ENCODE peak calls at places on chromosomes 3 and 15, in seven cellular contexts. One of them, this sample, is unnamed.

GRCh38 chr3:186432189-186432588 is 70.2 kb upstream of the DGKG start:
- DNase-seq in cardiac fibroblast: no peak
- DNase-seq in PC-9: no peak
- DNase-seq in T-cell: no peak
- DNase-seq in ELF-1: no peak
- DNase-seq in CD4-positive, CD25-positive, alpha-beta regulatory T cell: no peak
- DNase-seq in ACHN: peak
- DNase-seq in this sample: no peak

GRCh38 chr3:32571192-32571485 is 481 bp upstream of the DYNC1LI1 start:
- DNase-seq in cardiac fibroblast: no peak
- DNase-seq in PC-9: peak
- DNase-seq in T-cell: no peak
- DNase-seq in ELF-1: no peak
- DNase-seq in CD4-positive, CD25-positive, alpha-beta regulatory T cell: no peak
- DNase-seq in ACHN: no peak
- DNase-seq in this sample: no peak

GRCh38 chr3:107982165-107982564 is 108.7 kb downstream of the CD47 start:
- DNase-seq in cardiac fibroblast: no peak
- DNase-seq in PC-9: no peak
- DNase-seq in T-cell: no peak
- DNase-seq in ELF-1: no peak
- DNase-seq in CD4-positive, CD25-positive, alpha-beta regulatory T cell: no peak
- DNase-seq in ACHN: no peak
- DNase-seq in this sample: no peak

GRCh38 chr3:5270656-5271055 is 83.1 kb downstream of the EDEM1 start:
- DNase-seq in cardiac fibroblast: no peak
- DNase-seq in PC-9: no peak
- DNase-seq in T-cell: no peak
- DNase-seq in ELF-1: no peak
- DNase-seq in CD4-positive, CD25-positive, alpha-beta regulatory T cell: no peak
- DNase-seq in ACHN: no peak
- DNase-seq in this sample: no peak

GRCh38 chr15:70195171-70195807 is 97.6 kb upstream of the TLE3 start:
- DNase-seq in cardiac fibroblast: no peak
- DNase-seq in PC-9: no peak
- DNase-seq in T-cell: no peak
- DNase-seq in ELF-1: no peak
- DNase-seq in CD4-positive, CD25-positive, alpha-beta regulatory T cell: no peak
- DNase-seq in ACHN: no peak
- DNase-seq in this sample: no peak

GRCh38 chr3:38461086-38461390 is 7.3 kb downstream of the ACVR2B start:
- DNase-seq in cardiac fibroblast: no peak
- DNase-seq in PC-9: no peak
- DNase-seq in T-cell: no peak
- DNase-seq in ELF-1: no peak
- DNase-seq in CD4-positive, CD25-positive, alpha-beta regulatory T cell: no peak
- DNase-seq in ACHN: no peak
- DNase-seq in this sample: no peak

GRCh38 chr15:65085990-65086679 is 9.6 kb downstream of the KBTBD13 start:
- DNase-seq in cardiac fibroblast: peak
- DNase-seq in PC-9: no peak
- DNase-seq in T-cell: no peak
- DNase-seq in ELF-1: peak
- DNase-seq in CD4-positive, CD25-positive, alpha-beta regulatory T cell: no peak
- DNase-seq in ACHN: peak
- DNase-seq in this sample: no peak

GRCh38 chr3:150073031-150073430 is 102.3 kb upstream of the PFN2 start:
- DNase-seq in cardiac fibroblast: no peak
- DNase-seq in PC-9: no peak
- DNase-seq in T-cell: no peak
- DNase-seq in ELF-1: no peak
- DNase-seq in CD4-positive, CD25-positive, alpha-beta regulatory T cell: no peak
- DNase-seq in ACHN: no peak
- DNase-seq in this sample: no peak

GRCh38 chr15:62756326-62756994 is 286.1 kb upstream of the TPM1 start:
- DNase-seq in cardiac fibroblast: no peak
- DNase-seq in PC-9: no peak
- DNase-seq in T-cell: no peak
- DNase-seq in ELF-1: no peak
- DNase-seq in CD4-positive, CD25-positive, alpha-beta regulatory T cell: no peak
- DNase-seq in ACHN: no peak
- DNase-seq in this sample: no peak

GRCh38 chr15:68644088-68644904 is 65.5 kb downstream of the CORO2B start:
- DNase-seq in cardiac fibroblast: peak
- DNase-seq in PC-9: no peak
- DNase-seq in T-cell: no peak
- DNase-seq in ELF-1: no peak
- DNase-seq in CD4-positive, CD25-positive, alpha-beta regulatory T cell: no peak
- DNase-seq in ACHN: peak
- DNase-seq in this sample: no peak

GRCh38 chr15:100704281-100705055 is 102.1 kb downstream of the ASB7 start:
- DNase-seq in cardiac fibroblast: peak
- DNase-seq in PC-9: peak
- DNase-seq in T-cell: no peak
- DNase-seq in ELF-1: no peak
- DNase-seq in CD4-positive, CD25-positive, alpha-beta regulatory T cell: no peak
- DNase-seq in ACHN: no peak
- DNase-seq in this sample: peak

GRCh38 chr3:178194547-178194946 is 341.7 kb upstream of the KCNMB2 start:
- DNase-seq in cardiac fibroblast: no peak
- DNase-seq in PC-9: no peak
- DNase-seq in T-cell: no peak
- DNase-seq in ELF-1: no peak
- DNase-seq in CD4-positive, CD25-positive, alpha-beta regulatory T cell: no peak
- DNase-seq in ACHN: no peak
- DNase-seq in this sample: no peak

GRCh38 chr3:176078916-176079315 is 1118.4 kb downstream of the TBL1XR1 start:
- DNase-seq in cardiac fibroblast: no peak
- DNase-seq in PC-9: no peak
- DNase-seq in T-cell: no peak
- DNase-seq in ELF-1: no peak
- DNase-seq in CD4-positive, CD25-positive, alpha-beta regulatory T cell: no peak
- DNase-seq in ACHN: no peak
- DNase-seq in this sample: no peak

GRCh38 chr3:4734454-4734853 is 241.3 kb downstream of the ITPR1 start:
- DNase-seq in cardiac fibroblast: no peak
- DNase-seq in PC-9: no peak
- DNase-seq in T-cell: no peak
- DNase-seq in ELF-1: no peak
- DNase-seq in CD4-positive, CD25-positive, alpha-beta regulatory T cell: no peak
- DNase-seq in ACHN: no peak
- DNase-seq in this sample: peak

GRCh38 chr15:56168394-56168793 is 75.3 kb downstream of the RFX7 start:
- DNase-seq in cardiac fibroblast: peak
- DNase-seq in PC-9: no peak
- DNase-seq in T-cell: no peak
- DNase-seq in ELF-1: no peak
- DNase-seq in CD4-positive, CD25-positive, alpha-beta regulatory T cell: no peak
- DNase-seq in ACHN: no peak
- DNase-seq in this sample: no peak

GRCh38 chr3:140931801-140932200 is 9.8 kb upstream of the SLC25A36 start:
- DNase-seq in cardiac fibroblast: no peak
- DNase-seq in PC-9: no peak
- DNase-seq in T-cell: no peak
- DNase-seq in ELF-1: no peak
- DNase-seq in CD4-positive, CD25-positive, alpha-beta regulatory T cell: no peak
- DNase-seq in ACHN: no peak
- DNase-seq in this sample: no peak

GRCh38 chr3:71510485-71510884 is 73.0 kb downstream of the FOXP1 start:
- DNase-seq in cardiac fibroblast: peak
- DNase-seq in PC-9: no peak
- DNase-seq in T-cell: no peak
- DNase-seq in ELF-1: no peak
- DNase-seq in CD4-positive, CD25-positive, alpha-beta regulatory T cell: no peak
- DNase-seq in ACHN: peak
- DNase-seq in this sample: no peak

GRCh38 chr3:42655980-42656679 is 2.6 kb downstream of the ZBTB47 start:
- DNase-seq in cardiac fibroblast: peak
- DNase-seq in PC-9: no peak
- DNase-seq in T-cell: no peak
- DNase-seq in ELF-1: no peak
- DNase-seq in CD4-positive, CD25-positive, alpha-beta regulatory T cell: no peak
- DNase-seq in ACHN: peak
- DNase-seq in this sample: no peak